ENCODE peak calls at places on chromosomes 7 and 10, in six cellular contexts. T is GM23338; P is K562; E is fibroblast of lung; L is body of pancreas; F is naive thymus-derived CD4-positive, alpha-beta T cell. W is an unnamed sample. For H3K27me3, the result is how much of the 10 kb centered on the place peaks cover.

GRCh38 chr10:12243860-12244620 is 48.1 kb downstream of the CDC123 start:
- DNase-seq in E (no peak), P (no peak), L (no peak), T (no peak), F (no peak), W (no peak)

GRCh38 chr7:123580406-123581161 is 21.0 kb upstream of the ASB15 start:
- DNase-seq in P (no peak), T (peak), F (no peak), L (no peak), E (peak), W (peak)

GRCh38 chr10:125258676-125259075 is 98.3 kb upstream of the CTBP2 start:
- DNase-seq in L (no peak), E (no peak), F (no peak), P (no peak), T (no peak), W (no peak)

GRCh38 chr10:44864042-44864436 is 47.1 kb upstream of the TMEM72 start:
- DNase-seq in E (peak), T (peak), L (peak), F (no peak), P (no peak), W (peak)

GRCh38 chr7:103947026-103947655 is 42.3 kb downstream of the RELN start:
- DNase-seq in F (no peak), L (no peak), P (no peak), T (no peak), E (no peak), W (no peak)

GRCh38 chr10:59362184-59362966 is at the start of gene FAM13C:
- DNase-seq in E (peak), P (no peak), L (peak), F (no peak), T (peak), W (peak)

GRCh38 chr10:84156768-84157167 is 16.8 kb upstream of the GPR15LG start:
- DNase-seq in P (peak), E (peak), F (peak), L (no peak), T (no peak), W (no peak)

GRCh38 chr7:79236352-79237028 is 217.0 kb downstream of the MAGI2 start:
- DNase-seq in P (no peak), L (no peak), F (no peak), E (no peak), T (no peak), W (no peak)

GRCh38 chr10:19935106-19935505 is 118.9 kb downstream of the PLXDC2 start:
- DNase-seq in F (no peak), E (no peak), L (no peak), P (no peak), T (no peak), W (no peak)

GRCh38 chr7:81111358-81111757 is 192.5 kb upstream of the SEMA3C start:
- DNase-seq in T (no peak), F (no peak), P (no peak), E (peak), L (no peak), W (peak)

GRCh38 chr10:73648975-73649829 is 6.6 kb downstream of the SYNPO2L start:
- DNase-seq in L (no peak), P (peak), E (no peak), T (peak), F (no peak), W (no peak)

GRCh38 chr7:91112902-91113321 is 151.3 kb upstream of the FZD1 start:
- DNase-seq in L (no peak), P (no peak), T (no peak), E (peak), F (no peak), W (no peak)

GRCh38 chr10:117781216-117781836 is 238.8 kb downstream of the EMX2 start:
- DNase-seq in L (no peak), F (no peak), T (no peak), E (no peak), P (no peak), W (no peak)

GRCh38 chr7:87398441-87398840 is 53.0 kb downstream of the CROT start:
- DNase-seq in P (no peak), T (no peak), F (no peak), E (peak), L (no peak), W (no peak)

GRCh38 chr7:73829921-73830617 is 727 bp upstream of the CLDN4 start:
- DNase-seq in F (no peak), L (no peak), T (no peak), P (no peak), E (no peak), W (no peak)

DNA sequence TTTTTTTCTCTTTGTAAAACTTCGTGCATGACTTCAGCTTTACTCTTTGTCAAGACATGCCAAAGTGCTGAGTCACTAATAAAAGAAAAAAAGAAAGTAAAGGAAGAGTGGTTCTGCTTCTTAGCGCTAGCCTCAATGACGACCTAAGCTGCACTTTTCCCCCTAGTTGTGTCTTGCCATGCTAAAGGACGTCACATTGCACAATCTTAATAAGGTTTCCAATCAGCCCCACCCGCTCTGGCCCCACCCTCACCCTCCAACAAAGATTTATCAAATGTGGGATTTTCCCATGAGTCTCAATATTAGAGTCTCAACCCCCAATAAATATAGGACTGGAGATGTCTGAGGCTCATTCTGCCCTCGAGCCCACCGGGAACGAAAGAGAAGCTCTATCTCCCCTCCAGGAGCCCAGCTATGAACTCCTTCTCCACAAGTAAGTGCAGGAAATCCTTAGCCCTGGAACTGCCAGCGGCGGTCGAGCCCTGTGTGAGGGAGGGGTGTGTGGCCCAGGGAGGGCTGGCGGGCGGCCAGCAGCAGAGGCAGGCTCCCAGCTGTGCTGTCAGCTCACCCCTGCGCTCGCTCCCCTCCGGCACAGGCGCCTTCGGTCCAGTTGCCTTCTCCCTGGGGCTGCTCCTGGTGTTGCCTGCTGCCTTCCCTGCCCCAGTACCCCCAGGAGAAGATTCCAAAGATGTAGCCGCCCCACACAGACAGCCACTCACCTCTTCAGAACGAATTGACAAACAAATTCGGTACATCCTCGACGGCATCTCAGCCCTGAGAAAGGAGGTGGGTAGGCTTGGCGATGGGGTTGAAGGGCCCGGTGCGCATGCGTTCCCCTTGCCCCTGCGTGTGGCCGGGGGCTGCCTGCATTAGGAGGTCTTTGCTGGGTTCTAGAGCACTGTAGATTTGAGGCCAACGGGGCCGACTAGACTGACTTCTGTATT is at the start of gene IL6:
- DNase-seq in T (peak), P (peak), F (no peak), L (peak), E (peak), W (peak)
- H3K4me3 ChIP-seq in T (peak), P (peak), F (no peak), L (no peak), E (peak), W (no peak)

GRCh38 chr10:52855546-52856325 is 83.2 kb upstream of the MBL2 start:
- DNase-seq in T (no peak), E (peak), P (no peak), L (no peak), F (no peak), W (no peak)

GRCh38 chr10:52858722-52859121 is 86.1 kb upstream of the MBL2 start:
- DNase-seq in P (no peak), E (no peak), L (no peak), F (no peak), T (no peak), W (no peak)

DNA sequence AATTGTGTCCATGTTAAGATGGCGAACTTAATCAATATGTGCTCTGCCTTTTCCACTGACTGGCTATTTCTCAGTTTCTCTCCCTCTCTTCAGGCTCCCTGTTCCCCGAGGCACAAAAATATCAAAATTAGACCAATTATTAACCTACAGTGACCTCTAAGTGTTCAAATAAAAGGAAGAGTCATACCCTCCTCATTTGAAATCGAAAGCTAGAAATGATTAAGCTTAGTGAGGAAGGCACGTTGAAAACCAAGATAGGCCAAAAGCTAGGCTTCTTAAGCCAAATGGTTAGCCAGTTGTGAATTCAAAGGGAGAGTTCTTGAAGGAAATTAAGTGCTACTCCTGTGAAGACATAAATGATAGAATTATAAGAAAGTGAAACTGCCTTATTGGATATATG is 81.1 kb upstream of the MBL2 start:
- DNase-seq in P (no peak), F (no peak), T (no peak), L (no peak), E (no peak), W (no peak)
- H3K27me3 ChIP-seq in P (under half), F (under half), T (under half), L (under half), E (under half), W (under half)

GRCh38 chr10:74677951-74678350 is 148.4 kb upstream of the KAT6B start:
- DNase-seq in F (no peak), P (no peak), E (no peak), T (no peak), L (no peak), W (no peak)

GRCh38 chr10:74681917-74682627 is 144.3 kb upstream of the KAT6B start:
- DNase-seq in F (no peak), P (no peak), E (peak), L (no peak), T (no peak), W (no peak)

GRCh38 chr10:74684462-74684861 is 141.9 kb upstream of the KAT6B start:
- DNase-seq in T (no peak), F (no peak), P (no peak), L (no peak), E (no peak), W (no peak)

GRCh38 chr10:74683067-74683466 is 143.3 kb upstream of the KAT6B start:
- DNase-seq in F (no peak), E (peak), L (no peak), P (no peak), T (no peak), W (no peak)

GRCh38 chr10:74683621-74684114 is 142.7 kb upstream of the KAT6B start:
- DNase-seq in F (no peak), T (no peak), L (no peak), E (peak), P (no peak), W (no peak)
- H3K4me3 ChIP-seq in F (no peak), T (no peak), L (no peak), E (no peak), P (no peak), W (no peak)

GRCh38 chr7:158421394-158421793 is 166.2 kb downstream of the PTPRN2 start:
- DNase-seq in P (no peak), F (no peak), E (no peak), L (no peak), T (no peak), W (no peak)

GRCh38 chr7:158422551-158423189 is 165.0 kb downstream of the PTPRN2 start:
- DNase-seq in P (peak), F (no peak), E (no peak), L (no peak), T (no peak), W (no peak)

GRCh38 chr7:158420591-158421340 is 166.9 kb downstream of the PTPRN2 start:
- DNase-seq in F (no peak), T (no peak), L (no peak), E (no peak), P (no peak), W (no peak)

GRCh38 chr7:158416283-158416933 is 171.2 kb downstream of the PTPRN2 start:
- DNase-seq in E (no peak), F (no peak), P (no peak), L (no peak), T (no peak), W (no peak)

GRCh38 chr7:158419238-158419785 is 168.3 kb downstream of the PTPRN2 start:
- DNase-seq in F (no peak), P (no peak), T (no peak), E (no peak), L (no peak), W (no peak)
- H3K27me3 ChIP-seq in F (under half), P (under half), T (under half), E (under half), L (under half), W (under half)

DNA sequence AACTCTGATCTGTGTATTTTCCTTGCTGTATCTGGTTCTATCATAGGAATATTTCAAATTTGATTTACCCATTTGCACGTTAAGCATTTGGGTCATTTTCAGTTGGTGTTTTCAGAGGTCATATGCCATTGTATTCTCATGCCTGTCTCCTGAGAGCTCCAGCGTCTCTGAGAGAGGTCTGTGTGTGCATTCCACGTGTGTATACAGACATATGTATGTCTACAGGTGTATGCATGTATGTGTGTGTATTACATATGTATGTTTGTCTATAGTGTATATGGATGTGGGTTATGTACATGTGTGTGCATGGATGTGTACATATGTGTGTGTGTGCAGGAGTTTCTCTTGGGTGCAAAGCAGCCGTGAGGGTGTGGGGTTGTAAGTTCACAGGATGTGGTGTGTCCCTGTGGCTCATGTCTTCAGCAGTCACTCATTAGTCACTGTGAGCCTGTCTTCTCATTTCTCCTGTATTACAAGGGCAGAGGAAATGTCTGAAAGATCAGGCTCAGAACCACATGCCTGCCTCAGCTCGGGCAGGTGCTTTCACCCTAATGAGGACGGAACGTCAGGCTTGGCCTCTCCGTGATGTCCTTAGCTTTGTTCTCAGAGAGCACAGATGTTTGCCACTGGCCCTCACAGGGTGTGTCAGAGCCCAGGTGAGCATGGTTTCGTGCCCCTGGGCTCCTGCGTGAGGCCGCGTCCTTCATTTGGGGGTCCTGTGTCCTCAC is 101.6 kb downstream of the NKX6-2 start:
- DNase-seq in L (peak), T (no peak), F (no peak), P (no peak), E (peak), W (no peak)
- H3K4me3 ChIP-seq in L (no peak), T (no peak), F (no peak), P (no peak), E (no peak), W (no peak)

GRCh38 chr10:100826983-100827818 is 81.8 kb downstream of the PAX2 start:
- DNase-seq in P (no peak), E (no peak), L (peak), T (peak), F (peak), W (peak)

GRCh38 chr10:100824886-100825285 is 79.5 kb downstream of the PAX2 start:
- DNase-seq in L (no peak), E (no peak), T (no peak), P (no peak), F (no peak), W (no peak)

GRCh38 chr10:100826661-100826982 is 81.2 kb downstream of the PAX2 start:
- DNase-seq in P (no peak), L (no peak), T (no peak), E (no peak), F (no peak), W (no peak)

GRCh38 chr10:100825946-100826660 is 80.7 kb downstream of the PAX2 start:
- DNase-seq in E (no peak), P (no peak), F (no peak), L (no peak), T (no peak), W (no peak)

DNA sequence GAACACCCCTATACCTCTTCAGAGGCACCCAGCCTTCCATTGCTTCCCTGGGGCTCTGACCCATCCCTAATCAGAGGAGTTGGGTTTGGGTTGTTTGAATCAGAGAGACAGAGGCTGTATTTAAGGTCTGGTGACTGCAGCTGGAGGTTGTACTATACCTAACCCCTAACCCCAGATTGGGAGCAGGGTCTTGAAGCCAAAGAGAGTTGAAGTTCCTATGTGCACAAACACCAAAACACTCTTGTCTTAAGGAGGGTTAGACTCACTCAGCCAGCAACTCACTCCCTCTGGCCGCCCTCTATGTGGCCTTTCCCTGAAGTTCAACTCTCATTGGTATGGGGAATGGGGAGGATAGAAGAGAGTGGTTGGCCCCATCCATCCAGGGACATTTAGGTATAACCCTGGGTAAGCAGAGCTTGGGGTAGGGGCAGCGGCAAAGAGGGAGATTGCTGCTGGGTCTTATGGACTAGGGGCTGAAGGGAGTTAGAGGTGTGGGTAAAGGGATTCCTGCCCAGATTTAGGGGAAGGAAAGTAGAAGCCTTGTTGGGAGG is 80.0 kb downstream of the PAX2 start:
- DNase-seq in P (no peak), T (no peak), F (no peak), E (no peak), L (no peak), W (no peak)
- H3K27me3 ChIP-seq in P (under half), T (half or more), F (under half), E (half or more), L (under half), W (under half)

GRCh38 chr7:36916116-36916515 is 191.8 kb upstream of the AOAH start:
- DNase-seq in E (no peak), P (no peak), T (no peak), L (no peak), F (no peak), W (no peak)

GRCh38 chr7:36916619-36917018 is 192.3 kb upstream of the AOAH start:
- DNase-seq in T (no peak), E (no peak), F (no peak), P (no peak), L (no peak), W (no peak)

GRCh38 chr7:36910401-36910800 is 186.1 kb upstream of the AOAH start:
- DNase-seq in E (no peak), L (no peak), T (no peak), P (no peak), F (no peak), W (no peak)

GRCh38 chr7:36910859-36911258 is 186.6 kb upstream of the AOAH start:
- DNase-seq in L (no peak), E (no peak), T (no peak), P (no peak), F (no peak), W (no peak)

GRCh38 chr7:36911788-36912187 is 187.5 kb upstream of the AOAH start:
- DNase-seq in F (no peak), E (no peak), T (no peak), P (no peak), L (no peak), W (no peak)
- H3K4me3 ChIP-seq in F (no peak), E (no peak), T (no peak), P (no peak), L (no peak), W (no peak)

GRCh38 chr10:7587865-7588188 is 78.9 kb downstream of the ITIH5 start:
- DNase-seq in L (no peak), E (no peak), T (no peak), P (no peak), F (no peak), W (no peak)
- H3K27me3 ChIP-seq in L (under half), E (under half), T (under half), P (under half), F (under half), W (under half)